ENCODE peak calls at places on chromosomes 2 and 18, in eight cellular contexts. S is ACHN; U is SK-MEL-5; H is HCT116; V is mucosa of descending colon; E is NCI-H146; K is NCI-H1436; M is stimulated activated CD4-positive, alpha-beta T cell treated with anti-CD3 and anti-CD28 coated beads, Interleukin-1b, Interleukin-23, amount 100 ng/mL, for 4 hours. P is an unnamed sample.

GRCh38 chr2:219689676-219690628 is 62.5 kb downstream of the SLC4A3 start:
- DNase-seq in S (peak; percentile 78), H (no peak), K (peak; percentile 52), M (no peak), U (peak; percentile 70), E (peak; percentile 17), V (peak; percentile 76), P (no peak)

GRCh38 chr2:227710986-227711385 is 6.8 kb downstream of the SLC19A3 start:
- DNase-seq in E (no peak), K (no peak), M (no peak), U (no peak), H (no peak), V (no peak), S (no peak), P (no peak)

GRCh38 chr2:171432969-171433762 is 624 bp downstream of the METTL8 start:
- DNase-seq in K (peak; percentile 44), M (peak; percentile 23), U (peak; percentile 46), H (peak; percentile 63), S (peak; percentile 54), E (peak; percentile 59), V (peak; percentile 69), P (peak; percentile 10)

GRCh38 chr2:127721978-127722355 is 20.7 kb downstream of the SFT2D3 start:
- DNase-seq in U (no peak), M (no peak), H (no peak), S (peak; percentile 21), E (no peak), V (no peak), K (no peak), P (no peak)

GRCh38 chr2:175640655-175641054 is 361.4 kb downstream of the LNPK start:
- DNase-seq in V (peak; percentile 40), H (no peak), E (no peak), M (no peak), U (no peak), S (no peak), K (no peak), P (no peak)

GRCh38 chr18:45916302-45916701 is 50.8 kb downstream of the EPG5 start:
- DNase-seq in U (no peak), V (no peak), K (no peak), H (no peak), S (no peak), E (no peak), M (no peak), P (no peak)

GRCh38 chr2:101406867-101407266 is 19.6 kb upstream of the CREG2 start:
- DNase-seq in S (no peak), U (peak; percentile 71), V (peak; percentile 14), H (no peak), M (no peak), K (no peak), E (no peak), P (no peak)

GRCh38 chr18:58993260-58993659 is 128.6 kb downstream of the ZNF532 start:
- DNase-seq in V (no peak), E (no peak), M (no peak), S (peak; percentile 92), K (no peak), H (no peak), U (peak; percentile 57), P (no peak)

P was measured in NCI-H2107.